ENCODE peak calls at places on chromosomes 1 and 21, in seven cellular contexts. One of them, this sample, is unnamed.

GRCh38 chr1:161200992-161201827 is 957 bp upstream of the NDUFS2 start:
- DNase-seq in ELR: peak
- DNase-seq in caudate nucleus: no peak
- DNase-seq in iris pigment epithelial cell: peak
- DNase-seq in hypothalamus: peak
- DNase-seq in left lung: no peak
- DNase-seq in pancreas: peak
- DNase-seq in this sample: peak

GRCh38 chr1:203508463-203508862 is 14.5 kb downstream of the OPTC start:
- DNase-seq in ELR: no peak
- DNase-seq in caudate nucleus: no peak
- DNase-seq in iris pigment epithelial cell: no peak
- DNase-seq in hypothalamus: no peak
- DNase-seq in left lung: no peak
- DNase-seq in pancreas: no peak
- DNase-seq in this sample: no peak

GRCh38 chr1:26020390-26020789 is 1.2 kb upstream of the EXTL1 start:
- DNase-seq in ELR: peak
- DNase-seq in caudate nucleus: no peak
- DNase-seq in iris pigment epithelial cell: peak
- DNase-seq in hypothalamus: no peak
- DNase-seq in left lung: peak
- DNase-seq in pancreas: no peak
- DNase-seq in this sample: no peak

GRCh38 chr1:5478961-5479360 is 513.3 kb downstream of the NPHP4 start:
- DNase-seq in ELR: no peak
- DNase-seq in caudate nucleus: no peak
- DNase-seq in iris pigment epithelial cell: no peak
- DNase-seq in hypothalamus: no peak
- DNase-seq in left lung: no peak
- DNase-seq in pancreas: no peak
- DNase-seq in this sample: no peak

GRCh38 chr1:213649373-213649772 is 338.4 kb upstream of the PROX1 start:
- DNase-seq in ELR: no peak
- DNase-seq in caudate nucleus: no peak
- DNase-seq in iris pigment epithelial cell: no peak
- DNase-seq in hypothalamus: no peak
- DNase-seq in left lung: no peak
- DNase-seq in pancreas: no peak
- DNase-seq in this sample: no peak

GRCh38 chr1:116972676-116973035 is 28.9 kb upstream of the CD101 start:
- DNase-seq in ELR: no peak
- DNase-seq in caudate nucleus: no peak
- DNase-seq in iris pigment epithelial cell: no peak
- DNase-seq in hypothalamus: no peak
- DNase-seq in left lung: no peak
- DNase-seq in pancreas: no peak
- DNase-seq in this sample: no peak

GRCh38 chr1:224343679-224344078 is 13.0 kb upstream of the CNIH4 start:
- DNase-seq in ELR: peak
- DNase-seq in caudate nucleus: no peak
- DNase-seq in iris pigment epithelial cell: no peak
- DNase-seq in hypothalamus: no peak
- DNase-seq in left lung: no peak
- DNase-seq in pancreas: no peak
- DNase-seq in this sample: no peak

GRCh38 chr1:111476761-111477309 is 3.1 kb downstream of the C1orf162 start:
- DNase-seq in ELR: no peak
- DNase-seq in caudate nucleus: no peak
- DNase-seq in iris pigment epithelial cell: no peak
- DNase-seq in hypothalamus: no peak
- DNase-seq in left lung: no peak
- DNase-seq in pancreas: no peak
- DNase-seq in this sample: no peak

GRCh38 chr21:42144221-42144620 is 73.1 kb downstream of the UMODL1 start:
- DNase-seq in ELR: no peak
- DNase-seq in caudate nucleus: no peak
- DNase-seq in iris pigment epithelial cell: no peak
- DNase-seq in hypothalamus: no peak
- DNase-seq in left lung: no peak
- DNase-seq in pancreas: no peak
- DNase-seq in this sample: no peak

GRCh38 chr1:231836227-231836893 is 209.8 kb downstream of the DISC1 start:
- DNase-seq in ELR: no peak
- DNase-seq in caudate nucleus: no peak
- DNase-seq in iris pigment epithelial cell: no peak
- DNase-seq in hypothalamus: no peak
- DNase-seq in left lung: no peak
- DNase-seq in pancreas: no peak
- DNase-seq in this sample: no peak

GRCh38 chr1:4315202-4315601 is 339.2 kb upstream of the AJAP1 start:
- DNase-seq in ELR: no peak
- DNase-seq in caudate nucleus: no peak
- DNase-seq in iris pigment epithelial cell: no peak
- DNase-seq in hypothalamus: no peak
- DNase-seq in left lung: no peak
- DNase-seq in pancreas: no peak
- DNase-seq in this sample: no peak

GRCh38 chr1:247914941-247915662 is 5.0 kb upstream of the OR2T8 start:
- DNase-seq in ELR: no peak
- DNase-seq in caudate nucleus: no peak
- DNase-seq in iris pigment epithelial cell: no peak
- DNase-seq in hypothalamus: no peak
- DNase-seq in left lung: no peak
- DNase-seq in pancreas: no peak
- DNase-seq in this sample: no peak

GRCh38 chr1:227894306-227894721 is 53.4 kb downstream of the WNT9A start:
- DNase-seq in ELR: no peak
- DNase-seq in caudate nucleus: no peak
- DNase-seq in iris pigment epithelial cell: no peak
- DNase-seq in hypothalamus: no peak
- DNase-seq in left lung: peak
- DNase-seq in pancreas: no peak
- DNase-seq in this sample: peak

GRCh38 chr21:31593161-31593560 is 66.3 kb upstream of the SOD1 start:
- DNase-seq in ELR: no peak
- DNase-seq in caudate nucleus: no peak
- DNase-seq in iris pigment epithelial cell: no peak
- DNase-seq in hypothalamus: no peak
- DNase-seq in left lung: no peak
- DNase-seq in pancreas: no peak
- DNase-seq in this sample: no peak

GRCh38 chr1:41122851-41123518 is 101.5 kb upstream of the SLFNL1 start:
- DNase-seq in ELR: peak
- DNase-seq in caudate nucleus: no peak
- DNase-seq in iris pigment epithelial cell: peak
- DNase-seq in hypothalamus: no peak
- DNase-seq in left lung: no peak
- DNase-seq in pancreas: peak
- DNase-seq in this sample: no peak

GRCh38 chr1:43934279-43934985 is 831 bp downstream of the ARTN start:
- DNase-seq in ELR: peak
- DNase-seq in caudate nucleus: peak
- DNase-seq in iris pigment epithelial cell: peak
- DNase-seq in hypothalamus: peak
- DNase-seq in left lung: peak
- DNase-seq in pancreas: no peak
- DNase-seq in this sample: no peak

GRCh38 chr1:63931468-63931867 is 157.7 kb downstream of the ROR1 start:
- DNase-seq in ELR: peak
- DNase-seq in caudate nucleus: no peak
- DNase-seq in iris pigment epithelial cell: peak
- DNase-seq in hypothalamus: no peak
- DNase-seq in left lung: no peak
- DNase-seq in pancreas: no peak
- DNase-seq in this sample: no peak

GRCh38 chr1:27342391-27342777 is 562 bp downstream of the SYTL1 start:
- DNase-seq in ELR: no peak
- DNase-seq in caudate nucleus: no peak
- DNase-seq in iris pigment epithelial cell: no peak
- DNase-seq in hypothalamus: no peak
- DNase-seq in left lung: peak
- DNase-seq in pancreas: no peak
- DNase-seq in this sample: no peak

GRCh38 chr1:61135286-61135685 is 52.9 kb downstream of the NFIA start:
- DNase-seq in ELR: no peak
- DNase-seq in caudate nucleus: no peak
- DNase-seq in iris pigment epithelial cell: no peak
- DNase-seq in hypothalamus: no peak
- DNase-seq in left lung: no peak
- DNase-seq in pancreas: no peak
- DNase-seq in this sample: no peak

GRCh38 chr1:81708239-81708638 is 92.5 kb upstream of the ADGRL2 start:
- DNase-seq in ELR: no peak
- DNase-seq in caudate nucleus: no peak
- DNase-seq in iris pigment epithelial cell: no peak
- DNase-seq in hypothalamus: no peak
- DNase-seq in left lung: no peak
- DNase-seq in pancreas: no peak
- DNase-seq in this sample: no peak

GRCh38 chr1:202835548-202836072 is 24.9 kb downstream of the PCAT6 start:
- DNase-seq in ELR: no peak
- DNase-seq in caudate nucleus: no peak
- DNase-seq in iris pigment epithelial cell: peak
- DNase-seq in hypothalamus: no peak
- DNase-seq in left lung: no peak
- DNase-seq in pancreas: no peak
- DNase-seq in this sample: no peak

GRCh38 chr1:53572802-53573148 is 113.6 kb downstream of the DMRTB1 start:
- DNase-seq in ELR: no peak
- DNase-seq in caudate nucleus: no peak
- DNase-seq in iris pigment epithelial cell: no peak
- DNase-seq in hypothalamus: no peak
- DNase-seq in left lung: no peak
- DNase-seq in pancreas: no peak
- DNase-seq in this sample: no peak

GRCh38 chr1:36446261-36446660 is 4.0 kb downstream of the OSCP1 start:
- DNase-seq in ELR: peak
- DNase-seq in caudate nucleus: no peak
- DNase-seq in iris pigment epithelial cell: peak
- DNase-seq in hypothalamus: no peak
- DNase-seq in left lung: no peak
- DNase-seq in pancreas: no peak
- DNase-seq in this sample: no peak

GRCh38 chr1:167165948-167166702 is 54.6 kb upstream of the POU2F1 start:
- DNase-seq in ELR: peak
- DNase-seq in caudate nucleus: no peak
- DNase-seq in iris pigment epithelial cell: peak
- DNase-seq in hypothalamus: no peak
- DNase-seq in left lung: no peak
- DNase-seq in pancreas: no peak
- DNase-seq in this sample: no peak

GRCh38 chr1:115782571-115783281 is 14.2 kb upstream of the CASQ2 start:
- DNase-seq in ELR: peak
- DNase-seq in caudate nucleus: no peak
- DNase-seq in iris pigment epithelial cell: peak
- DNase-seq in hypothalamus: no peak
- DNase-seq in left lung: no peak
- DNase-seq in pancreas: no peak
- DNase-seq in this sample: no peak

GRCh38 chr1:27855085-27855484 is 17.3 kb upstream of the THEMIS2 start:
- DNase-seq in ELR: no peak
- DNase-seq in caudate nucleus: no peak
- DNase-seq in iris pigment epithelial cell: no peak
- DNase-seq in hypothalamus: no peak
- DNase-seq in left lung: no peak
- DNase-seq in pancreas: no peak
- DNase-seq in this sample: no peak

GRCh38 chr1:25064465-25065238 is 134.6 kb upstream of the RUNX3 start:
- DNase-seq in ELR: no peak
- DNase-seq in caudate nucleus: no peak
- DNase-seq in iris pigment epithelial cell: no peak
- DNase-seq in hypothalamus: no peak
- DNase-seq in left lung: no peak
- DNase-seq in pancreas: no peak
- DNase-seq in this sample: no peak

This sample was measured in lower leg skin.